ENCODE peak calls at places on chromosomes 11 and 22, in seven cellular contexts. E, I, W, U, Z, M and Q are unnamed samples.

GRCh38 chr11:107493117-107493516 is 35.5 kb upstream of the CWF19L2 start:
- DNase-seq in E (no peak), I (peak; percentile 63), W (no peak), U (peak; percentile 31), Z (no peak), M (peak; percentile 66), Q (no peak)

GRCh38 chr22:43464809-43465208 is 53.0 kb downstream of the MPPED1 start:
- DNase-seq in E (no peak), I (no peak), W (no peak), U (no peak), Z (no peak), M (no peak), Q (peak; percentile 57)

GRCh38 chr11:63635762-63636465 is 21.7 kb upstream of the PLAAT3 start:
- DNase-seq in E (peak; percentile 60), I (peak; percentile 63), W (peak; percentile 75), U (peak; percentile 70), Z (peak; percentile 71), M (no peak), Q (no peak)

GRCh38 chr11:130467116-130467990 is 18.9 kb downstream of the ADAMTS15 start:
- DNase-seq in E (no peak), I (no peak), W (no peak), U (no peak), Z (no peak), M (no peak), Q (no peak)

GRCh38 chr22:22843848-22844247 is 43.8 kb upstream of the IGLL5 start:
- DNase-seq in E (no peak), I (no peak), W (no peak), U (no peak), Z (no peak), M (no peak), Q (no peak)

GRCh38 chr11:36097219-36097650 is 153.4 kb downstream of the LDLRAD3 start:
- DNase-seq in E (no peak), I (no peak), W (no peak), U (no peak), Z (no peak), M (no peak), Q (no peak)

GRCh38 chr11:107591098-107591445 is at the start of gene ELMOD1:
- DNase-seq in E (peak; percentile 14), I (peak; percentile 23), W (peak; percentile 76), U (peak; percentile 12), Z (peak; percentile 56), M (no peak), Q (no peak)

GRCh38 chr11:75667831-75668507 is 869 bp downstream of the MAP6 start:
- DNase-seq in E (peak; percentile 24), I (peak; percentile 35), W (peak; percentile 81), U (peak; percentile 41), Z (peak; percentile 67), M (no peak), Q (no peak)

GRCh38 chr11:82494988-82495432 is 238.7 kb downstream of the FAM181B start:
- DNase-seq in E (no peak), I (no peak), W (no peak), U (peak; percentile 10), Z (peak; percentile 2), M (peak; percentile 1), Q (no peak)

GRCh38 chr11:32829680-32830412 is at the start of gene PRRG4:
- DNase-seq in E (peak; percentile 44), I (peak; percentile 16), W (peak; percentile 59), U (peak; percentile 35), Z (peak; percentile 23), M (no peak), Q (peak; percentile 82)

GRCh38 chr22:50144005-50144614 is 26.4 kb upstream of the PANX2 start:
- DNase-seq in E (no peak), I (no peak), W (no peak), U (no peak), Z (no peak), M (no peak), Q (no peak)

GRCh38 chr11:12280838-12281565 is 96.4 kb upstream of the PARVA start:
- DNase-seq in E (no peak), I (peak; percentile 65), W (no peak), U (no peak), Z (no peak), M (no peak), Q (peak; percentile 67)

GRCh38 chr22:31790240-31790639 is 36.4 kb downstream of the DEPDC5 start:
- DNase-seq in E (no peak), I (no peak), W (no peak), U (no peak), Z (no peak), M (no peak), Q (no peak)

GRCh38 chr11:3853935-3854659 is 1.4 kb upstream of the STIM1 start:
- DNase-seq in E (peak; percentile 54), I (no peak), W (no peak), U (no peak), Z (no peak), M (no peak), Q (peak; percentile 78)